ENCODE peak calls at places on chromosomes 16 and 17, in five cellular contexts. S is activated naive CD4-positive, alpha-beta T cell; F is stimulated activated CD8-positive, alpha-beta memory T cell treated with anti-CD3 and anti-CD28 coated beads, Interleukin-7, amount 100 ng/mL, for 24 hours; K is NB4; O is CD4-positive, alpha-beta memory T cell. M is an unnamed sample.

GRCh38 chr16:75942901-75943300 is 216.6 kb upstream of the CPHXL start:
- DNase-seq in S (no peak), F (no peak), K (no peak), O (no peak), M (no peak)

GRCh38 chr17:64178011-64178825 is 48.3 kb upstream of the ERN1 start:
- DNase-seq in S (no peak), F (no peak), K (no peak), O (no peak), M (no peak)

GRCh38 chr16:67936124-67936875 is at the start of gene PSMB10:
- DNase-seq in S (peak), F (peak), K (peak), O (peak), M (peak)

GRCh38 chr17:58764373-58764772 is 8.7 kb downstream of the PPM1E start:
- DNase-seq in S (no peak), F (no peak), K (no peak), O (no peak), M (no peak)

GRCh38 chr17:78862073-78863023 is 21.7 kb upstream of the USP36 start:
- DNase-seq in S (no peak), F (no peak), K (peak), O (no peak), M (no peak)

GRCh38 chr17:77266891-77267341 is 126.1 kb downstream of the SEC14L1 start:
- DNase-seq in S (no peak), F (no peak), K (peak), O (no peak), M (no peak)

GRCh38 chr16:28012031-28012445 is 51.5 kb downstream of the GSG1L start:
- DNase-seq in S (no peak), F (no peak), K (peak), O (no peak), M (no peak)

GRCh38 chr17:49132699-49133364 is at the start of gene B4GALNT2:
- DNase-seq in S (no peak), F (no peak), K (no peak), O (no peak), M (no peak)

GRCh38 chr16:58449768-58450167 is 50.2 kb upstream of the NDRG4 start:
- DNase-seq in S (no peak), F (no peak), K (peak), O (no peak), M (peak)

GRCh38 chr16:27402964-27403600 is 1.1 kb downstream of the IL21R start:
- DNase-seq in S (no peak), F (no peak), K (no peak), O (peak), M (no peak)

GRCh38 chr17:77419547-77420475 is 279.0 kb downstream of the SEC14L1 start:
- DNase-seq in S (no peak), F (no peak), K (peak), O (no peak), M (peak)

GRCh38 chr16:83248735-83249469 is 558.9 kb upstream of the HSBP1 start:
- DNase-seq in S (no peak), F (no peak), K (no peak), O (no peak), M (no peak)

GRCh38 chr16:86118467-86119307 is 219.7 kb downstream of the IRF8 start:
- DNase-seq in S (no peak), F (no peak), K (no peak), O (no peak), M (no peak)

GRCh38 chr16:6382787-6383515 is 949.7 kb upstream of the RBFOX1 start:
- DNase-seq in S (no peak), F (no peak), K (no peak), O (no peak), M (no peak)

GRCh38 chr16:67967183-67967955 is 1.1 kb downstream of the SLC12A4 start:
- DNase-seq in S (no peak), F (no peak), K (no peak), O (peak), M (no peak)

GRCh38 chr17:35653619-35654361 is 66.7 kb downstream of the AP2B1 start:
- DNase-seq in S (no peak), F (no peak), K (no peak), O (no peak), M (no peak)

GRCh38 chr16:70523621-70524405 is at the start of gene SF3B3:
- DNase-seq in S (peak), F (peak), K (peak), O (peak), M (no peak)

GRCh38 chr16:88440111-88440510 is 13.0 kb upstream of the ZFPM1 start:
- DNase-seq in S (no peak), F (no peak), K (no peak), O (no peak), M (no peak)

GRCh38 chr16:85903576-85903975 is 4.6 kb downstream of the IRF8 start:
- DNase-seq in S (no peak), F (no peak), K (no peak), O (no peak), M (peak)

GRCh38 chr16:57184890-57185445 is 871 bp downstream of the PSME3IP1 start:
- DNase-seq in S (no peak), F (no peak), K (no peak), O (no peak), M (no peak)

GRCh38 chr17:1078062-1078711 is 81.3 kb downstream of the TIMM22 start:
- DNase-seq in S (no peak), F (no peak), K (no peak), O (no peak), M (no peak)

GRCh38 chr17:55726440-55726839 is 3.8 kb upstream of the TMEM100 start:
- DNase-seq in S (no peak), F (no peak), K (no peak), O (no peak), M (no peak)

GRCh38 chr16:80175011-80175410 is 365.8 kb upstream of the DYNLRB2 start:
- DNase-seq in S (no peak), F (no peak), K (no peak), O (no peak), M (no peak)

GRCh38 chr17:27503636-27504035 is 47.4 kb downstream of the KSR1 start:
- DNase-seq in S (no peak), F (no peak), K (no peak), O (no peak), M (no peak)

GRCh38 chr17:39443326-39443725 is 7.7 kb downstream of the MED1 start:
- DNase-seq in S (no peak), F (no peak), K (no peak), O (no peak), M (no peak)

GRCh38 chr17:7618608-7619007 is 3.9 kb upstream of the FXR2 start:
- DNase-seq in S (no peak), F (no peak), K (no peak), O (no peak), M (no peak)

GRCh38 chr17:48704521-48704920 is 17.8 kb downstream of the PRAC1 start:
- DNase-seq in S (no peak), F (no peak), K (no peak), O (no peak), M (no peak)

GRCh38 chr17:80822700-80823410 is 168.8 kb upstream of the CHMP6 start:
- DNase-seq in S (no peak), F (no peak), K (peak), O (no peak), M (no peak)

GRCh38 chr17:77527836-77528505 is 387.2 kb downstream of the SEC14L1 start:
- DNase-seq in S (no peak), F (no peak), K (no peak), O (no peak), M (no peak)

GRCh38 chr17:42281571-42282096 is 5.4 kb upstream of the STAT5B start:
- DNase-seq in S (no peak), F (no peak), K (no peak), O (no peak), M (no peak)

GRCh38 chr17:38415250-38416194 is 12.7 kb upstream of the ARHGAP23 start:
- DNase-seq in S (no peak), F (no peak), K (peak), O (no peak), M (peak)

GRCh38 chr17:3754458-3755334 is 31.0 kb downstream of the HASPIN start:
- DNase-seq in S (peak), F (no peak), K (no peak), O (peak), M (no peak)

GRCh38 chr17:40485851-40486512 is 15.4 kb downstream of the TNS4 start:
- DNase-seq in S (no peak), F (no peak), K (peak), O (peak), M (peak)

GRCh38 chr17:14781123-14781522 is 480.2 kb downstream of the HS3ST3B1 start:
- DNase-seq in S (no peak), F (no peak), K (no peak), O (no peak), M (no peak)

GRCh38 chr17:83189673-83190385 is 110.4 kb downstream of the METRNL start:
- DNase-seq in S (no peak), F (no peak), K (no peak), O (no peak), M (no peak)

GRCh38 chr17:45430738-45431530 is 1.7 kb downstream of the ARHGAP27 start:
- DNase-seq in S (no peak), F (no peak), K (peak), O (peak), M (no peak)

GRCh38 chr17:69573396-69573795 is 158.9 kb downstream of the MAP2K6 start:
- DNase-seq in S (no peak), F (no peak), K (no peak), O (no peak), M (no peak)

GRCh38 chr17:27573971-27574525 is 56.9 kb upstream of the LGALS9 start:
- DNase-seq in S (no peak), F (no peak), K (peak), O (no peak), M (no peak)

GRCh38 chr17:44636562-44636961 is 19.7 kb upstream of the MEIOC start:
- DNase-seq in S (no peak), F (no peak), K (peak), O (no peak), M (peak)

GRCh38 chr17:77376795-77377751 is 236.3 kb downstream of the SEC14L1 start:
- DNase-seq in S (no peak), F (no peak), K (no peak), O (no peak), M (no peak)